ENCODE peak calls at places on chromosomes 5 and 9, in four cellular contexts. E, K, O and S are unnamed samples.

GRCh38 chr5:132044207-132044606 is 16.2 kb upstream of the IL3 start:
- DNase-seq in E (no peak), K (no peak), O (no peak), S (peak)

GRCh38 chr5:138732933-138733332 is 20.3 kb upstream of the CTNNA1 start:
- DNase-seq in O (no peak), K (no peak), E (no peak), S (no peak)

GRCh38 chr5:109063223-109063622 is 315.5 kb downstream of the FER start:
- DNase-seq in O (no peak), E (no peak), K (no peak), S (no peak)

GRCh38 chr5:31113101-31113500 is 80.4 kb upstream of the CDH6 start:
- DNase-seq in K (no peak), O (no peak), E (no peak), S (no peak)

GRCh38 chr9:93071464-93071863 is 13.0 kb downstream of the SUSD3 start:
- DNase-seq in K (peak), O (peak), E (peak), S (peak)

GRCh38 chr9:133558191-133559126 is 24.0 kb downstream of the ADAMTSL2 start:
- DNase-seq in E (peak), K (peak), O (peak), S (peak)

GRCh38 chr5:14341571-14342225 is 198.6 kb downstream of the TRIO start:
- DNase-seq in K (no peak), E (no peak), O (peak), S (no peak)

GRCh38 chr9:129402341-129402739 is 218.6 kb downstream of the C9orf50 start:
- DNase-seq in K (no peak), E (no peak), O (peak), S (no peak)

GRCh38 chr5:1172007-1172581 is 29.3 kb upstream of the SLC6A19 start:
- DNase-seq in K (no peak), E (no peak), O (no peak), S (no peak)

GRCh38 chr9:134374301-134375010 is 48.2 kb downstream of the RXRA start:
- DNase-seq in O (no peak), E (no peak), K (no peak), S (peak)

GRCh38 chr5:150559701-150560100 is 51.8 kb downstream of the NDST1 start:
- DNase-seq in K (no peak), O (no peak), E (peak), S (no peak)

GRCh38 chr5:61251874-61252642 is 80.0 kb upstream of the ZSWIM6 start:
- DNase-seq in K (no peak), O (no peak), E (no peak), S (no peak)

GRCh38 chr5:1152156-1152555 is 40.3 kb upstream of the SLC12A7 start:
- DNase-seq in K (no peak), E (no peak), O (no peak), S (peak)

GRCh38 chr9:115369322-115369957 is 251.5 kb upstream of the TNC start:
- DNase-seq in E (no peak), K (no peak), O (no peak), S (no peak)

GRCh38 chr9:13816837-13817236 is 497.1 kb downstream of the NFIB start:
- DNase-seq in K (no peak), O (no peak), E (no peak), S (no peak)

GRCh38 chr9:114301798-114302565 is 20.9 kb upstream of the ORM1 start:
- DNase-seq in K (no peak), O (no peak), E (no peak), S (no peak)

GRCh38 chr5:37740331-37741066 is 99.3 kb downstream of the GDNF start:
- DNase-seq in K (no peak), E (no peak), O (no peak), S (no peak)

GRCh38 chr5:157290156-157290980 is 24.4 kb downstream of the CYFIP2 start:
- DNase-seq in O (no peak), E (peak), K (peak), S (no peak)

GRCh38 chr5:123097483-123097870 is 8.4 kb downstream of the PRDM6 start:
- DNase-seq in E (no peak), K (no peak), O (no peak), S (no peak)

GRCh38 chr9:129770741-129771140 is 17.9 kb upstream of the PTGES start:
- DNase-seq in E (no peak), O (no peak), K (no peak), S (no peak)

GRCh38 chr5:52504584-52505240 is 283.0 kb upstream of the ITGA1 start:
- DNase-seq in O (no peak), K (no peak), E (no peak), S (no peak)

GRCh38 chr9:21711504-21711903 is 90.9 kb upstream of the MTAP start:
- DNase-seq in O (no peak), E (no peak), K (no peak), S (no peak)

GRCh38 chr9:35814106-35814840 is 569 bp downstream of the HINT2 start:
- DNase-seq in O (peak), K (peak), E (peak), S (peak)

GRCh38 chr9:114754574-114754973 is 51.3 kb downstream of the TNFSF15 start:
- DNase-seq in E (no peak), K (no peak), O (no peak), S (peak)

GRCh38 chr5:170740586-170741205 is 42.8 kb upstream of the GABRP start:
- DNase-seq in K (no peak), O (no peak), E (no peak), S (no peak)

GRCh38 chr9:35110327-35110758 is 5.3 kb downstream of the ATOSB start:
- DNase-seq in K (no peak), E (no peak), O (peak), S (peak)

GRCh38 chr5:673140-673836 is 19.9 kb downstream of the TPPP start:
- DNase-seq in E (no peak), K (no peak), O (no peak), S (no peak)

GRCh38 chr5:96141749-96142148 is 180.1 kb upstream of the ELL2 start:
- DNase-seq in O (no peak), K (peak), E (no peak), S (no peak)
- TF ChIP-seq MAX in O (no peak), K (no peak), E (no peak), S (no peak)

DNA sequence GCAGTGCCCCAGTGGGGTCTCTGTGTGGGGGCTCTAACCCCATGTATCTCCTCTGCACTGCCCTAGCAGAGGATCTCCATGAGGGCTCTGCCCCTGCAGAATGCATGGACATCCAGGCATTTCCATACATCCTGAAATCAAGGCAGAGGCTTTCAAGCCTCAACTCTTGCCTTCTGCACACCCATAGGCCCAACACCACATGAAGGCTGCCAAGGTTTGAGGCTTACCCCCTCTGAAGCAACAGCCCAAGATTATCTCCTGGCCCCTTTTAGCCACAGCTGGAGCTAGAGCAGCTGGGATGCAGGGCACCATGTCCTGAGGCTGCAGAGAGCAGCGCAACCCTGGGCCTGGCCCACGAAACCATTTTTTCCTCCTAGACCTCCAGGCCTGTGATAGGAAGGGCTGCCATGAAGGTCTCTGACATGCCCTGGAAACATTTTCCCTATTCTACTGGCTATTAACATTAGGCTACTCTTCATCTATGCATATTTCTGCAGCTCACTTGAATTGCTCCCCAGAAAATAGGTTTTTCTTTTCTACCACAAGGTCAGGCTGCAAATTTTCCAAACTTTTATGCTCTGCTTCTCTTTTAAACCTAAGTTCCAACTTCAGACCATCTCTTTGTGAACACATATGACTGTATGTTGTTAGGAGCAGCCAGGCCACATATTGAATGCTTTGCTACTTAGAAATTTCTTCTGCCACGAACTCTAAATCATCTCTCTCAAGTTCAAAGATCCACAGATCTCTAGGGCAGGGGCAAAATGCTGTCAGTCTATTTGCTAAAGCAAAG is 18.4 kb downstream of the NR3C1 start:
- DNase-seq in K (no peak), O (no peak), E (no peak), S (no peak)
- TF ChIP-seq POLR2A in K (no peak), O (no peak), E (no peak), S (no peak)

GRCh38 chr9:91082709-91083108 is 279.0 kb downstream of the AUH start:
- DNase-seq in K (no peak), O (no peak), E (no peak), S (no peak)
- TF ChIP-seq MAX in K (no peak), O (no peak), E (no peak), S (no peak)

GRCh38 chr9:90642570-90643539 is at the start of gene DIRAS2:
- DNase-seq in K (no peak), E (peak), O (peak), S (no peak)
- TF ChIP-seq POLR2A in K (no peak), E (no peak), O (no peak), S (no peak)

GRCh38 chr5:54366707-54367106 is 56.3 kb upstream of the ARL15 start:
- DNase-seq in K (no peak), E (no peak), O (no peak), S (no peak)
- TF ChIP-seq MAX in K (no peak), E (no peak), O (no peak), S (no peak)

DNA sequence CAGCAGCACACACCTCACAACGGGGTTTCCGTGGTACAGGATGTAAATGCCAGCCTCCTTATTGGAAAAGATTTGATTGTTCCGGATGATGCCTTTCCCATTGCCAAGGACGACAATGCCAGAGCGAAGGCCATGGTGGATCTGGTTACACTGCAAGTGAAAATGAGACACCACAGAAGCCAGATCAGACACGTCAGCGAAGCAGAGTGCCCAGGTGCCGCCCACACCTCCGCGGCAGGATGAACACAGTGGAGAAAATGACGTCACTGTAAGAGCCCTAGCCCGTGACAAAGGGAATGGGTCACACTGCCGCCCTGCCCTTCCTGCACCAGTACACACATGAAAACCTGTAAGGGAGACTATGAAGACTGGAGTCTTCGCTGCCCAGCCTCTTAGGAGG is 43.4 kb downstream of the POLR1E start:
- DNase-seq in E (no peak), K (no peak), O (no peak), S (no peak)
- TF ChIP-seq POLR2A in E (no peak), K (no peak), O (no peak), S (no peak)